ENCODE peak calls at places on chromosomes 3 and 15, in ten cellular contexts. K, L, Y, X, V, E, Q, H, G and Z are unnamed samples. For H3K4me1, the result is how much of the 10 kb centered on the place peaks cover.

GRCh38 chr15:33031324-33031736 is 163.2 kb downstream of the FMN1 start:
- DNase-seq in K (no peak), L (no peak), Y (peak), X (no peak), V (no peak), E (no peak), Q (no peak), H (no peak), G (no peak), Z (no peak)

GRCh38 chr15:79943820-79944219 is 27.2 kb downstream of the BCL2A1 start:
- DNase-seq in K (no peak), L (no peak), Y (no peak), X (no peak), V (no peak), E (no peak), Q (no peak), H (no peak), G (no peak), Z (no peak)

GRCh38 chr3:178223876-178224275 is 312.4 kb upstream of the KCNMB2 start:
- DNase-seq in K (no peak), L (no peak), Y (no peak), X (no peak), V (no peak), E (no peak), Q (no peak), H (no peak), G (no peak), Z (no peak)

GRCh38 chr3:73046195-73046594 is 15.3 kb upstream of the EBLN2 start:
- DNase-seq in K (no peak), L (no peak), Y (no peak), X (no peak), V (no peak), E (no peak), Q (no peak), H (no peak), G (no peak), Z (no peak)

GRCh38 chr3:9870978-9871377 is 9.1 kb downstream of the CIDEC start:
- DNase-seq in K (no peak), L (no peak), Y (no peak), X (no peak), V (no peak), E (no peak), Q (no peak), H (no peak), G (no peak), Z (no peak)

GRCh38 chr3:128553560-128553959 is 60.6 kb upstream of the GATA2 start:
- DNase-seq in K (no peak), L (no peak), Y (no peak), X (no peak), V (no peak), E (no peak), Q (peak), H (no peak), G (no peak), Z (no peak)

GRCh38 chr15:85035980-85036379 is 54.3 kb downstream of the PDE8A start:
- DNase-seq in K (no peak), L (no peak), Y (no peak), X (no peak), V (no peak), E (no peak), Q (no peak), H (no peak), G (no peak), Z (no peak)

GRCh38 chr15:59616390-59616789 is 4.8 kb downstream of the GCNT3 start:
- DNase-seq in K (no peak), L (no peak), Y (no peak), X (no peak), V (no peak), E (peak), Q (no peak), H (no peak), G (no peak), Z (no peak)

GRCh38 chr3:5568451-5568850 is 380.9 kb downstream of the EDEM1 start:
- DNase-seq in K (no peak), L (no peak), Y (no peak), X (peak), V (no peak), E (peak), Q (no peak), H (no peak), G (no peak), Z (no peak)

GRCh38 chr15:65248506-65248905 is 37.2 kb upstream of the CILP start:
- DNase-seq in K (no peak), L (no peak), Y (no peak), X (no peak), V (no peak), E (no peak), Q (no peak), H (no peak), G (no peak), Z (no peak)

GRCh38 chr15:65246939-65247338 is 35.7 kb upstream of the CILP start:
- DNase-seq in K (no peak), L (no peak), Y (no peak), X (no peak), V (no peak), E (no peak), Q (no peak), H (no peak), G (no peak), Z (no peak)

GRCh38 chr15:65246026-65246714 is 34.9 kb upstream of the CILP start:
- DNase-seq in K (no peak), L (no peak), Y (no peak), X (no peak), V (no peak), E (no peak), Q (no peak), H (no peak), G (no peak), Z (peak)

GRCh38 chr15:65244638-65245037 is 33.4 kb upstream of the CILP start:
- DNase-seq in K (no peak), L (no peak), Y (no peak), X (no peak), V (peak), E (no peak), Q (no peak), H (no peak), G (no peak), Z (no peak)

GRCh38 chr15:65245096-65245849 is 34.0 kb upstream of the CILP start:
- DNase-seq in K (no peak), L (peak), Y (peak), X (no peak), V (peak), E (no peak), Q (no peak), H (no peak), G (no peak), Z (peak)
- H3K27ac ChIP-seq in K (peak), L (peak), Y (no peak), X (no peak), V (peak), E (no peak), Q (no peak), H (peak), G (no peak), Z (peak)

DNA sequence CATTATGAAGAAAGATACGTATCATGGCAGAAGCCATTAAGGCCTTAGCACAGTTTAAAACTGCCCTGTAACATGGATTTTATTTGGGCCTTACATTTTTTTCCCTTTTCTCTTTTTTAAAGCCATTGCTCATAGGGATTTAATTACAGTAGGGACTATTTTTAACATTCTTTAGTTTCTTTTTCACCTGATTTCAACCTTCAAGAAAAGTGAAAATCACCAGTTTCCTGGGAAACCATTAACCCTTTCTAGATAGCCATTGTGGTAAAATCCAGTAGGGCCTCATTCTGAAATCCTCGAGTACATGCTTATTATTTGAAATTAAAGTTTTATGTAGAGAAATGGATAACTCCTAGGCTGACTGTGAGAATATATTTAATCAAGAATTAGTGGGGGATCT is 3.1 kb downstream of the SPRED1 start:
- DNase-seq in K (no peak), L (no peak), Y (no peak), X (no peak), V (no peak), E (no peak), Q (no peak), H (no peak), G (no peak), Z (no peak)
- H3K4me3 ChIP-seq in K (no peak), L (peak), Y (no peak), X (no peak), V (no peak), E (no peak), Q (no peak), H (peak), G (no peak), Z (peak)

GRCh38 chr3:48558446-48559134 is 2.0 kb upstream of the PFKFB4 start:
- DNase-seq in K (peak), L (peak), Y (no peak), X (no peak), V (peak), E (no peak), Q (no peak), H (no peak), G (no peak), Z (peak)
- H3K4me1 ChIP-seq in K (half or more), L (under half), Y (under half), X (half or more), V (half or more), E (half or more), Q (under half), H (under half), G (under half), Z (under half)

GRCh38 chr3:71858493-71859127 is 73.7 kb upstream of the PROK2 start:
- DNase-seq in K (no peak), L (no peak), Y (no peak), X (no peak), V (no peak), E (no peak), Q (no peak), H (no peak), G (no peak), Z (no peak)
- H3K27ac ChIP-seq in K (peak), L (no peak), Y (no peak), X (no peak), V (no peak), E (no peak), Q (no peak), H (no peak), G (no peak), Z (no peak)

GRCh38 chr3:28577941-28578340 is 229.3 kb upstream of the AZI2 start:
- DNase-seq in K (no peak), L (no peak), Y (no peak), X (no peak), V (no peak), E (no peak), Q (no peak), H (no peak), G (no peak), Z (no peak)

GRCh38 chr3:28575100-28575747 is 226.6 kb upstream of the AZI2 start:
- DNase-seq in K (peak), L (peak), Y (peak), X (no peak), V (no peak), E (no peak), Q (no peak), H (no peak), G (no peak), Z (peak)

GRCh38 chr3:28575748-28576589 is 227.3 kb upstream of the AZI2 start:
- DNase-seq in K (no peak), L (peak), Y (peak), X (no peak), V (no peak), E (no peak), Q (no peak), H (no peak), G (no peak), Z (peak)

GRCh38 chr3:28574036-28574435 is 225.4 kb upstream of the AZI2 start:
- DNase-seq in K (no peak), L (no peak), Y (no peak), X (no peak), V (no peak), E (no peak), Q (no peak), H (no peak), G (no peak), Z (no peak)

GRCh38 chr3:28576590-28577220 is 228.1 kb upstream of the AZI2 start:
- DNase-seq in K (no peak), L (no peak), Y (no peak), X (no peak), V (no peak), E (no peak), Q (no peak), H (no peak), G (no peak), Z (no peak)
- H3K4me3 ChIP-seq in K (no peak), L (peak), Y (no peak), X (no peak), V (peak), E (no peak), Q (no peak), H (peak), G (no peak), Z (peak)

DNA sequence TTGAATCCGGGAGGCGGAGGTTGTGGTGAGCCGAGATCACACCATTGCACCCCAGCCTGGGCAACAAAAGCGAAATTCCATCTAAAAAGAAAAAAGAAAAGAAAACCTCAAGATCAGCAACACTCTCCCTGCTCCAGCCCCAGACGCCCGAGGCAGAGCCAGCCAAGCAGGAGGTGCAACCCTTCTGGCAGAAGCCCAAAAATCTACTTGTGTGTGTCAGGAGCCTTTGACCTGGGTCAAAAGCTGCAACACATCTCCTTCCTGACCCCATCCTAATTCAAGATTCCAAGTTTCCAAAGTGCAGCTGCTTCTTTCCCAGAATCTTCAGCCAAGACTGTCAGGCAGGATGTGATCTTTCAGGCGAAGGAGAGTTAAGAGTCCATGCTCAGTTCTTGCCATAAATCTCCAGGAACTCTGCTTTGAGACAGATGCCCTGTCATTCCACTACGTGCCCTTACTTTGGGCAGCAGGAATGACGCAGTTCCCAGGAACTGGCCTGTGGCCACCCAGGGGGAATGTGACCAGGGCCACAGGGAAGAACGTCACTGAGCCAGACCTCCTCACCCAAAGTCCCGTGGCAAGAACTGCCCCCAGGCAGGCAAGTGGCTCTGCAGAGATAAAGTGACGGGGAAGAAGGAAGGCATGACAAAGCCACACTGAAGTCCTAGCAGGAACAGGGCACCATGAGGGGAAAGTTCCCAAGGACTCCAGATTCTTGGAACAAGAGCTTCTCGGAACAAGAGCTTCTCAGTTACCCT is 39.4 kb downstream of the SH3BP5 start:
- DNase-seq in K (no peak), L (peak), Y (peak), X (no peak), V (peak), E (no peak), Q (no peak), H (no peak), G (no peak), Z (peak)
- H3K4me1 ChIP-seq in K (half or more), L (under half), Y (under half), X (under half), V (under half), E (under half), Q (half or more), H (under half), G (under half), Z (under half)